ENCODE peak calls at places on chromosomes 6 and 20, in seven cellular contexts. D, U, A, S, Y, K and I are unnamed samples.

GRCh38 chr6:130944486-130944885 is 117.3 kb downstream of the SMLR1 start:
- DNase-seq in U (no peak), Y (no peak), K (no peak), S (no peak), D (no peak), A (no peak), I (no peak)

GRCh38 chr6:45929421-45930361 is 86.0 kb downstream of the CLIC5 start:
- DNase-seq in K (no peak), A (no peak), U (no peak), D (no peak), S (no peak), Y (no peak), I (no peak)

GRCh38 chr20:46599227-46599987 is 49.0 kb upstream of the OCSTAMP start:
- DNase-seq in U (no peak), S (no peak), D (no peak), K (no peak), Y (no peak), A (no peak), I (no peak)

GRCh38 chr6:132978685-132979084 is 164.3 kb downstream of the RPS12 start:
- DNase-seq in U (no peak), Y (no peak), S (no peak), A (no peak), D (no peak), K (no peak), I (no peak)

GRCh38 chr6:56293756-56294155 is 46.4 kb upstream of the COL21A1 start:
- DNase-seq in S (no peak), U (no peak), A (no peak), Y (no peak), D (no peak), K (no peak), I (no peak)

GRCh38 chr20:10610266-10610665 is 63.5 kb downstream of the JAG1 start:
- DNase-seq in U (no peak), A (no peak), K (no peak), Y (no peak), S (no peak), D (no peak), I (no peak)

GRCh38 chr6:147559016-147559415 is 50.5 kb downstream of the SAMD5 start:
- DNase-seq in D (no peak), A (no peak), Y (no peak), S (no peak), U (no peak), K (no peak), I (no peak)

GRCh38 chr6:12410946-12411345 is 120.8 kb downstream of the EDN1 start:
- DNase-seq in U (no peak), K (no peak), D (no peak), A (no peak), Y (no peak), S (no peak), I (no peak)